ENCODE peak calls at places on chromosomes 4 and X, in five cellular contexts. R is keratinocyte, M is esophagus squamous epithelium, W is foreskin fibroblast, E is kidney. O is an unnamed sample.

GRCh38 chr4:36243355-36244256 is 708 bp downstream of the ARAP2 start:
- DNase-seq in R (no peak), M (peak; percentile 4), W (peak; percentile 8), E (no peak), O (no peak)

GRCh38 chr4:89753601-89754066 is 83.3 kb downstream of the SNCA start:
- DNase-seq in R (peak; percentile 90), M (no peak), W (peak; percentile 95), E (no peak), O (peak; percentile 92)

GRCh38 chr4:35934370-35934981 is 309.8 kb downstream of the ARAP2 start:
- DNase-seq in R (no peak), M (no peak), W (peak; percentile 30), E (no peak), O (no peak)

GRCh38 chrX:9310596-9310995 is 154.3 kb upstream of the TBL1X start:
- DNase-seq in R (no peak), M (no peak), W (peak; percentile 45), E (no peak), O (peak; percentile 70)

GRCh38 chrX:48940404-48940955 is 16.9 kb downstream of the OTUD5 start:
- DNase-seq in R (no peak), M (no peak), W (no peak), E (no peak), O (no peak)

GRCh38 chr4:169351860-169352259 is 81.1 kb upstream of the SH3RF1 start:
- DNase-seq in R (no peak), M (no peak), W (peak; percentile 19), E (no peak), O (peak; percentile 100)

GRCh38 chr4:81260443-81261102 is 45.6 kb upstream of the PRKG2 start:
- DNase-seq in R (no peak), M (no peak), W (no peak), E (no peak), O (no peak)

GRCh38 chrX:30217465-30217864 is 2.1 kb downstream of the MAGEB2 start:
- DNase-seq in R (no peak), M (no peak), W (no peak), E (no peak), O (no peak)

GRCh38 chr4:1401409-1402020 is 4.7 kb downstream of the NKX1-1 start:
- DNase-seq in R (no peak), M (no peak), W (no peak), E (peak; percentile 52), O (no peak)

GRCh38 chr4:148651991-148652390 is 209.8 kb upstream of the NR3C2 start:
- DNase-seq in R (no peak), M (no peak), W (no peak), E (no peak), O (no peak)

GRCh38 chr4:10729366-10729765 is 44.8 kb upstream of the CLNK start:
- DNase-seq in R (no peak), M (no peak), W (no peak), E (no peak), O (no peak)

GRCh38 chr4:6724461-6725111 is 8.6 kb downstream of the BLOC1S4 start:
- DNase-seq in R (no peak), M (no peak), W (peak; percentile 42), E (peak; percentile 75), O (no peak)

GRCh38 chr4:98586634-98587354 is 71.6 kb downstream of the TSPAN5 start:
- DNase-seq in R (no peak), M (no peak), W (no peak), E (no peak), O (no peak)

GRCh38 chrX:27555514-27555913 is 34.6 kb upstream of the DCAF8L2 start:
- DNase-seq in R (no peak), M (no peak), W (no peak), E (no peak), O (no peak)

GRCh38 chrX:101206471-101206870 is 13.1 kb upstream of the DRP2 start:
- DNase-seq in R (no peak), M (no peak), W (peak; percentile 65), E (no peak), O (no peak)

GRCh38 chrX:56792270-56793111 is 63.4 kb downstream of the NBDY start:
- DNase-seq in R (no peak), M (no peak), W (no peak), E (no peak), O (no peak)

GRCh38 chr4:8238061-8238511 is 31.5 kb upstream of the HTRA3 start:
- DNase-seq in R (no peak), M (no peak), W (no peak), E (no peak), O (no peak)

GRCh38 chrX:28177202-28177601 is 196.0 kb upstream of the DCAF8L1 start:
- DNase-seq in R (no peak), M (no peak), W (no peak), E (no peak), O (no peak)

GRCh38 chr4:54687887-54688841 is 30.4 kb downstream of the KIT start:
- DNase-seq in R (no peak), M (no peak), W (peak; percentile 11), E (no peak), O (no peak)

GRCh38 chrX:119272882-119273806 is 37.1 kb downstream of the PGRMC1 start:
- DNase-seq in R (peak; percentile 21), M (no peak), W (peak; percentile 60), E (peak; percentile 67), O (peak; percentile 16)

GRCh38 chr4:22129454-22130075 is 181.0 kb upstream of the KCNIP4 start:
- DNase-seq in R (no peak), M (no peak), W (peak; percentile 51), E (no peak), O (peak; percentile 2)

GRCh38 chr4:186845137-186845842 is 121.6 kb upstream of the FAT1 start:
- DNase-seq in R (peak; percentile 17), M (no peak), W (peak; percentile 68), E (peak; percentile 79), O (peak; percentile 77)

GRCh38 chr4:184476660-184477059 is 2.3 kb upstream of the IRF2 start:
- DNase-seq in R (no peak), M (no peak), W (no peak), E (no peak), O (no peak)

GRCh38 chr4:155807021-155807420 is 48.2 kb downstream of the GUCY1B1 start:
- DNase-seq in R (no peak), M (no peak), W (peak; percentile 77), E (no peak), O (no peak)

GRCh38 chr4:78556655-78557054 is 5.1 kb downstream of the ANXA3 start:
- DNase-seq in R (no peak), M (no peak), W (no peak), E (no peak), O (no peak)

GRCh38 chr4:154982187-154983047 is 201.3 kb downstream of the RBM46 start:
- DNase-seq in R (no peak), M (no peak), W (peak; percentile 54), E (peak; percentile 72), O (peak; percentile 16)

GRCh38 chr4:77188498-77189187 is 31.6 kb downstream of the CCNG2 start:
- DNase-seq in R (no peak), M (no peak), W (no peak), E (no peak), O (no peak)

GRCh38 chr4:181821039-181822004 is 421.9 kb upstream of the TENM3 start:
- DNase-seq in R (no peak), M (no peak), W (no peak), E (no peak), O (peak; percentile 48)

GRCh38 chrX:123959281-123960063 is 2.0 kb upstream of the STAG2 start:
- DNase-seq in R (no peak), M (no peak), W (peak; percentile 50), E (peak; percentile 79), O (no peak)

GRCh38 chrX:115562492-115562872 is 1.5 kb downstream of the PLS3 start:
- DNase-seq in R (no peak), M (no peak), W (peak; percentile 51), E (no peak), O (no peak)

GRCh38 chrX:115561605-115562491 is 874 bp downstream of the PLS3 start:
- DNase-seq in R (no peak), M (no peak), W (peak; percentile 69), E (peak; percentile 89), O (no peak)

GRCh38 chrX:115564243-115564642 is 3.3 kb downstream of the PLS3 start:
- DNase-seq in R (no peak), M (no peak), W (peak; percentile 30), E (no peak), O (no peak)

GRCh38 chrX:115565888-115566287 is 4.9 kb downstream of the PLS3 start:
- DNase-seq in R (no peak), M (no peak), W (no peak), E (no peak), O (no peak)

GRCh38 chrX:115563633-115564182 is 2.7 kb downstream of the PLS3 start:
- DNase-seq in R (no peak), M (no peak), W (no peak), E (no peak), O (no peak)
- TF ChIP-seq CTCF in R (no peak), M (no peak), W (no peak), E (no peak), O (no peak)

DNA sequence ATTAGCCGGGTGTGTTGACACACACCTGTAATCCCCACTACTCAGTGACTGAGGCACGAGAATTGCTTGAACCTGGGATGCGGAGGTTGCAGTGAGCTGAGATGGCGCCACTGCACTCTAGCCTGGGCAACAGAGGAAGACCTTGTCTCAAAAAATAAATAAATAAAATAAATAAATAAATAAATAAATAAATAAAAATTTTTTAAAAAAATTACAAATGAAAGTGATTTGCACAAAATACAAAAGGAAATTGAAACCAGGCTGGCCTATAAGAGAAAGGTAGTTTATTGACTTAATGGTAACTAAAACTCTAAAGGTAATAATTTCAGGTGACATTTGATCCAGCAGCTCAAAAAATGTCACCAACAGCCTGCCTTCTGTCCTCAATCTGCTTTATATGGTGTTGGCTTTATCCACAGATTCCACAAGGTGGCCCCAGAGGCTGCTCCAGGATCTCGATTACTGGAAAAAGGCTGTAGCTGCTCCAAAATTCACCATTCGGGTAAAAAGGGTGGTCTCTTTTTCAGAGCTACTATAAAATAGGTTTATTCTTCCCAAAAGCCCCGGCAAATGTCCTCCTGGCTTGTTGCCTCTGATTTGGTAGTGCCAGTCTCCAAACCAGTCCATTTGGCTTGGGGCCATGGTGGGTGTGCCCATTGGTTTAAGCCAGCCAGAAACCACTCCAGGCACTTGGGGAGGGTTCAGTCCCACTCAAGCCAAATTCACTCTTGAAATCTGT is 61.4 kb upstream of the TRIM2 start:
- DNase-seq in R (no peak), M (no peak), W (peak; percentile 85), E (peak; percentile 82), O (no peak)
- H3K4me3 ChIP-seq in R (no peak overlapping the region), M (peak overlapping the region; percentile 40), W (no peak overlapping the region), E (peak overlapping the region; percentile 21), O (no peak overlapping the region)

DNA sequence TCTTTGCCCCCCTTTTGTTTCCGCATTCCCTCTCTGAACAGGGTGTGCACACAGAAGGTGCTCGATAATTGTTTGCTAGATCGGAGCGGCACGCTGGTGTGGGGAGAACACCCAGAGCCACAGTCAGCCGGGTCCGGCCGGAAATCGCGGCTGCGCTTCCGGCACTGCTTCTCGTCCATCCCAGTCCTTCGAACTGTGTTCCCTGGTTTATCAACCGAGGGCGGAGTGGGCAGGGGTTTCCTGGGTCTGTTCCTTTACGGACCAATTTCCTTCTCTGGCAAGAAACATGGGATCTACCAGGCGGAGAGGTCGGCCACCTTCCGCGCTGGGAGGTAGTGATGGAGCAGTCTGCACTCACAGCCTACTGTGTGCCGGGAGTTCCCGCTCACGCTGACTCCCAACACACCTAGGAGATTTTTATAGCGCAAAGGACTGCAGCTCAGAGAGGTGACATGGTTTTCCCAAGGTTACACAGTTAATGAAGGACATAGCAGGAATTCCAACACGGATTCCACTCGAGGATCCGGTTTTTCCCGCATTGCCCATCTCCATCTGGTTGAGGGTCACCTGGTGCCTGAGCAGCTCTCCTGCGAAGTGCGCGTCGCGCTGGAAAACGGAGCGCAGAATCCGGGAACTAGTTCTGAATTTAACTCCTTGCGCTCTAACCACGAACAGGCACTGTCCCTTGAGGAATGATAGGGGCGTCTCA is 6.8 kb downstream of the MSX1 start:
- DNase-seq in R (no peak), M (no peak), W (peak; percentile 16), E (peak; percentile 65), O (no peak)
- TF ChIP-seq CTCF in R (no peak), M (no peak), W (no peak), E (no peak), O (no peak)

GRCh38 chr4:124754671-124755070 is 42.1 kb upstream of the ANKRD50 start:
- DNase-seq in R (no peak), M (no peak), W (peak; percentile 45), E (no peak), O (no peak)
- H3K4me3 ChIP-seq in R (no peak overlapping the region), M (no peak overlapping the region), W (no peak overlapping the region), E (no peak overlapping the region), O (no peak overlapping the region)